ENCODE peak calls at places on chromosome 3, in nine cellular contexts. I, G, F, H, X, J, Q, R and V are unnamed samples.

GRCh38 chr3:2655229-2655701 is 454.9 kb downstream of the IL5RA start:
- DNase-seq in R (no peak), J (no peak), Q (no peak), X (no peak), F (no peak), G (no peak), H (no peak), I (no peak), V (peak)

GRCh38 chr3:102105113-102105642 is 255.9 kb downstream of the NFKBIZ start:
- DNase-seq in X (no peak), F (no peak), I (no peak), Q (no peak), G (no peak), J (no peak), R (no peak), H (no peak), V (no peak)

GRCh38 chr3:140081836-140082331 is 146.9 kb downstream of the CLSTN2 start:
- DNase-seq in Q (no peak), H (no peak), J (no peak), G (no peak), X (no peak), F (no peak), R (no peak), I (no peak), V (no peak)

GRCh38 chr3:39192490-39193092 is at the start of gene XIRP1:
- DNase-seq in R (no peak), J (no peak), X (no peak), H (peak), I (no peak), G (no peak), F (no peak), Q (no peak), V (peak)

GRCh38 chr3:152071924-152072323 is 196.8 kb upstream of the MBNL1 start:
- DNase-seq in I (no peak), R (peak), J (no peak), H (peak), X (peak), Q (peak), G (no peak), F (no peak), V (peak)

GRCh38 chr3:52014613-52015012 is 18.9 kb upstream of the RPL29 start:
- DNase-seq in H (no peak), G (peak), Q (no peak), J (no peak), R (no peak), F (no peak), I (peak), X (no peak), V (no peak)

GRCh38 chr3:52215351-52215750 is 10.1 kb downstream of the TLR9 start:
- DNase-seq in X (no peak), R (no peak), Q (no peak), F (no peak), J (no peak), G (no peak), H (no peak), I (no peak), V (no peak)

GRCh38 chr3:112048911-112049310 is 14.4 kb downstream of the TMPRSS7 start:
- DNase-seq in J (no peak), X (no peak), F (no peak), G (no peak), I (peak), Q (no peak), R (no peak), H (no peak), V (peak)

GRCh38 chr3:105538483-105538882 is 171.8 kb downstream of the ALCAM start:
- DNase-seq in X (no peak), Q (no peak), J (no peak), H (no peak), G (no peak), F (no peak), I (no peak), R (no peak), V (no peak)

GRCh38 chr3:156409694-156410093 is 145.2 kb downstream of the SSR3 start:
- DNase-seq in R (no peak), F (no peak), H (no peak), X (no peak), Q (no peak), I (no peak), J (no peak), G (no peak), V (no peak)

GRCh38 chr3:124747111-124747981 is 17.1 kb downstream of the UMPS start:
- DNase-seq in X (no peak), I (no peak), H (no peak), J (no peak), F (no peak), G (no peak), Q (no peak), R (no peak), V (no peak)

GRCh38 chr3:134367869-134368750 is 6.1 kb downstream of the AMOTL2 start:
- DNase-seq in G (peak), X (no peak), R (no peak), J (no peak), Q (no peak), H (no peak), F (no peak), I (peak), V (no peak)

GRCh38 chr3:27114684-27115083 is 254.5 kb downstream of the NEK10 start:
- DNase-seq in Q (peak), H (peak), R (no peak), F (no peak), G (no peak), J (no peak), I (no peak), X (peak), V (no peak)

GRCh38 chr3:54211097-54211496 is 88.7 kb downstream of the CACNA2D3 start:
- DNase-seq in G (no peak), R (no peak), J (no peak), H (no peak), I (no peak), F (no peak), X (peak), Q (no peak), V (no peak)

GRCh38 chr3:10442151-10442795 is 63.1 kb downstream of the ATP2B2 start:
- DNase-seq in Q (no peak), X (no peak), G (no peak), R (no peak), H (no peak), I (no peak), J (no peak), F (no peak), V (no peak)

GRCh38 chr3:115758076-115758763 is 134.9 kb downstream of the GAP43 start:
- DNase-seq in X (no peak), H (no peak), Q (peak), J (no peak), F (no peak), R (no peak), I (no peak), G (no peak), V (no peak)

GRCh38 chr3:50472958-50473357 is 30.5 kb downstream of the CACNA2D2 start:
- DNase-seq in Q (no peak), J (no peak), I (no peak), R (no peak), H (no peak), X (no peak), F (no peak), G (no peak), V (no peak)

GRCh38 chr3:104989878-104990277 is 376.8 kb upstream of the ALCAM start:
- DNase-seq in H (no peak), G (no peak), R (no peak), I (no peak), J (no peak), Q (no peak), F (no peak), X (no peak), V (peak)

GRCh38 chr3:194206375-194206774 is 70.4 kb downstream of the HES1 start:
- DNase-seq in J (no peak), H (no peak), F (no peak), I (peak), X (no peak), R (no peak), G (no peak), Q (no peak), V (no peak)

GRCh38 chr3:38046821-38047220 is 7.8 kb downstream of the DLEC1 start:
- DNase-seq in G (no peak), Q (no peak), R (no peak), H (no peak), X (no peak), F (no peak), J (no peak), I (no peak), V (no peak)

GRCh38 chr3:71725279-71725991 is at the start of gene EIF4E3:
- DNase-seq in G (peak), I (peak), J (peak), R (peak), F (no peak), X (no peak), Q (no peak), H (no peak), V (peak)

GRCh38 chr3:81743096-81744025 is 18.1 kb downstream of the GBE1 start:
- DNase-seq in I (no peak), H (peak), F (no peak), J (no peak), X (peak), Q (peak), R (no peak), G (no peak), V (peak)

GRCh38 chr3:129824926-129825541 is 68.5 kb downstream of the TMCC1 start:
- DNase-seq in G (no peak), Q (no peak), X (peak), J (peak), R (peak), I (no peak), F (no peak), H (peak), V (peak)

GRCh38 chr3:21913791-21914190 is 162.8 kb upstream of the ZNF385D start:
- DNase-seq in R (no peak), F (no peak), J (no peak), G (no peak), X (no peak), Q (peak), I (no peak), H (no peak), V (peak)

GRCh38 chr3:184715943-184716651 is 4.2 kb upstream of the MAGEF1 start:
- DNase-seq in F (no peak), R (no peak), I (no peak), G (no peak), Q (no peak), H (no peak), X (no peak), J (no peak), V (peak)

GRCh38 chr3:4722103-4722502 is 229.0 kb downstream of the ITPR1 start:
- DNase-seq in X (peak), G (no peak), Q (peak), F (no peak), J (no peak), R (peak), I (peak), H (peak), V (peak)

GRCh38 chr3:87246662-87247061 is 19.6 kb downstream of the CHMP2B start:
- DNase-seq in Q (no peak), R (no peak), I (no peak), X (no peak), J (no peak), F (no peak), H (no peak), G (no peak), V (no peak)

GRCh38 chr3:134061401-134061800 is 31.7 kb upstream of the SLCO2A1 start:
- DNase-seq in Q (no peak), H (no peak), G (no peak), F (no peak), J (no peak), X (no peak), I (no peak), R (no peak), V (no peak)

GRCh38 chr3:177694316-177694715 is 497.0 kb upstream of the TBL1XR1 start:
- DNase-seq in F (no peak), I (no peak), J (no peak), H (no peak), G (no peak), R (no peak), Q (peak), X (no peak), V (no peak)

GRCh38 chr3:64741344-64741743 is 53.5 kb upstream of the ADAMTS9 start:
- DNase-seq in Q (peak), G (no peak), F (no peak), I (no peak), J (no peak), X (no peak), H (no peak), R (no peak), V (no peak)

GRCh38 chr3:121661376-121661775 is 673 bp upstream of the HCLS1 start:
- DNase-seq in Q (no peak), R (no peak), H (peak), X (peak), F (no peak), I (no peak), J (no peak), G (no peak), V (no peak)

GRCh38 chr3:13716540-13717221 is 163.2 kb downstream of the WNT7A start:
- DNase-seq in J (no peak), H (no peak), I (peak), X (no peak), Q (no peak), F (no peak), R (no peak), G (no peak), V (no peak)

GRCh38 chr3:191432162-191432561 is 28.8 kb upstream of the PYDC2 start:
- DNase-seq in H (no peak), R (no peak), F (no peak), Q (no peak), X (no peak), I (no peak), G (no peak), J (no peak), V (no peak)

GRCh38 chr3:124845406-124845805 is 41.8 kb downstream of the ITGB5 start:
- DNase-seq in H (peak), R (no peak), G (no peak), Q (peak), X (peak), I (no peak), F (no peak), J (no peak), V (no peak)